ENCODE peak calls at places on chromosomes 6 and 20, in ten cellular contexts. O is left ventricle myocardium superior; X is stimulated activated CD4-positive, alpha-beta T cell treated with anti-CD3 and anti-CD28 coated beads, Interleukin-15, amount 100 ng/mL, for 1 hour; B is mesenteric fat pad; A is left colon; D is astrocyte of the spinal cord; N is WTC11; F is endothelial cell; H is adrenal gland; M is substantia nigra. J is an unnamed sample.

GRCh38 chr6:45605971-45606370 is 228.2 kb upstream of the SUPT3H start:
- DNase-seq in O (no peak), X (no peak), B (no peak), A (no peak), D (no peak), N (no peak), F (no peak), H (no peak), M (no peak), J (no peak)

GRCh38 chr20:61161649-61162210 is 90.3 kb upstream of the CDH4 start:
- DNase-seq in O (no peak), X (no peak), B (no peak), A (no peak), D (no peak), N (no peak), F (no peak), H (no peak), M (no peak), J (peak; percentile 22)

GRCh38 chr6:34547921-34548644 is 8.0 kb downstream of the SPDEF start:
- DNase-seq in O (no peak), X (no peak), B (no peak), A (peak; percentile 67), D (no peak), N (no peak), F (no peak), H (no peak), M (no peak), J (no peak)

GRCh38 chr6:90429713-90430112 is 133.1 kb upstream of the BACH2 start:
- DNase-seq in O (no peak), X (no peak), B (no peak), A (no peak), D (peak; percentile 30), N (no peak), F (no peak), H (no peak), M (no peak), J (no peak)

GRCh38 chr20:5067877-5068276 is 51.9 kb downstream of the PCNA start:
- DNase-seq in O (no peak), X (no peak), B (no peak), A (peak; percentile 8), D (no peak), N (no peak), F (no peak), H (no peak), M (no peak), J (no peak)

GRCh38 chr6:142448091-142448729 is 146.4 kb downstream of the ADGRG6 start:
- DNase-seq in O (no peak), X (no peak), B (no peak), A (no peak), D (no peak), N (no peak), F (no peak), H (no peak), M (no peak), J (no peak)

GRCh38 chr20:52614036-52614863 is 357.9 kb upstream of the TSHZ2 start:
- DNase-seq in O (no peak), X (no peak), B (no peak), A (no peak), D (no peak), N (no peak), F (no peak), H (no peak), M (no peak), J (peak; percentile 59)

GRCh38 chr6:56693988-56694387 is 51.3 kb upstream of the DST start:
- DNase-seq in O (no peak), X (no peak), B (no peak), A (no peak), D (no peak), N (no peak), F (no peak), H (no peak), M (no peak), J (no peak)

GRCh38 chr6:83741089-83741488 is 32.2 kb upstream of the SNAP91 start:
- DNase-seq in O (no peak), X (no peak), B (no peak), A (no peak), D (no peak), N (no peak), F (no peak), H (no peak), M (no peak), J (no peak)

GRCh38 chr20:63273635-63274380 is 1.2 kb downstream of the ARFGAP1 start:
- DNase-seq in O (no peak), X (no peak), B (no peak), A (no peak), D (peak; percentile 71), N (no peak), F (no peak), H (no peak), M (no peak), J (peak; percentile 92)

GRCh38 chr6:131023834-131024504 is 39.1 kb downstream of the EPB41L2 start:
- DNase-seq in O (no peak), X (no peak), B (no peak), A (peak; percentile 37), D (peak; percentile 84), N (no peak), F (no peak), H (no peak), M (no peak), J (peak; percentile 74)

GRCh38 chr6:137102851-137103492 is 58.2 kb upstream of the IL20RA start:
- DNase-seq in O (no peak), X (no peak), B (no peak), A (no peak), D (no peak), N (no peak), F (no peak), H (no peak), M (no peak), J (no peak)

GRCh38 chr20:34199183-34199582 is 42.0 kb upstream of the ASIP start:
- DNase-seq in O (no peak), X (no peak), B (no peak), A (no peak), D (no peak), N (no peak), F (no peak), H (no peak), M (no peak), J (peak; percentile 24)

GRCh38 chr6:54846857-54847721 is 518 bp downstream of the FAM83B start:
- DNase-seq in O (peak; percentile 33), X (no peak), B (no peak), A (peak; percentile 39), D (no peak), N (peak; percentile 45), F (peak; percentile 46), H (no peak), M (no peak), J (no peak)

J was measured in GM23248.